ENCODE peak calls at places on chromosomes 1 and 21, in four cellular contexts. G is CD4-positive, alpha-beta T cell; D is PC-3; F is hepatocyte. C is an unnamed sample.
A peak's percentile ranks its signal among the peaks of the same experiment; 100 is the strongest.

GRCh38 chr1:200372095-200372884 is 37.5 kb downstream of the ZNF281 start:
- DNase-seq in F (peak; percentile 39), G (no peak), D (peak; percentile 99), C (no peak)

GRCh38 chr1:153573351-153573750 is 7.7 kb upstream of the S100A2 start:
- DNase-seq in G (no peak), F (no peak), D (no peak), C (no peak)

GRCh38 chr1:62716397-62716796 is 28.2 kb upstream of the DOCK7 start:
- DNase-seq in D (no peak), G (no peak), F (no peak), C (no peak)

GRCh38 chr1:192809286-192810252 is 730 bp downstream of the RGS2 start:
- DNase-seq in F (peak; percentile 55), D (peak; percentile 60), G (peak; percentile 38), C (no peak)

GRCh38 chr1:9331016-9331415 is 38.3 kb downstream of the SPSB1 start:
- DNase-seq in D (no peak), G (no peak), F (no peak), C (no peak)

GRCh38 chr21:28419811-28420210 is 572.9 kb downstream of the LTN1 start:
- DNase-seq in G (no peak), F (no peak), D (peak; percentile 15), C (no peak)

GRCh38 chr1:12546771-12547585 is 71.0 kb downstream of the DHRS3 start:
- DNase-seq in F (no peak), G (no peak), D (no peak), C (no peak)

GRCh38 chr1:45012639-45013278 is 705 bp downstream of the UROD start:
- DNase-seq in G (no peak), D (peak; percentile 69), F (peak; percentile 83), C (no peak)

GRCh38 chr1:102834688-102835320 is 273.5 kb downstream of the COL11A1 start:
- DNase-seq in F (no peak), G (no peak), D (peak; percentile 92), C (no peak)

GRCh38 chr1:94686882-94687281 is 133.3 kb upstream of the SLC44A3 start:
- DNase-seq in D (no peak), G (no peak), F (no peak), C (no peak)

GRCh38 chr1:60942896-60943633 is 139.3 kb upstream of the NFIA start:
- DNase-seq in G (no peak), D (no peak), F (no peak), C (peak; percentile 8)

GRCh38 chr1:204584699-204585372 is 68.6 kb downstream of the MDM4 start:
- DNase-seq in D (no peak), F (no peak), G (peak; percentile 22), C (no peak)

GRCh38 chr1:151131832-151132675 is 14.4 kb downstream of the SEMA6C start:
- DNase-seq in G (no peak), F (peak; percentile 42), D (no peak), C (no peak)

GRCh38 chr1:206606867-206607266 is 5.4 kb downstream of the EIF2D start:
- DNase-seq in D (peak; percentile 84), G (no peak), F (peak; percentile 40), C (no peak)

GRCh38 chr1:80542231-80542630 is 1258.5 kb upstream of the ADGRL2 start:
- DNase-seq in G (no peak), D (no peak), F (no peak), C (no peak)

GRCh38 chr1:51444096-51444495 is 75.0 kb downstream of the EPS15 start:
- DNase-seq in F (no peak), D (no peak), G (no peak), C (peak; percentile 9)

GRCh38 chr1:29180497-29181412 is 945 bp downstream of the SRSF4 start:
- DNase-seq in G (no peak), F (no peak), D (peak; percentile 33), C (peak; percentile 46)

DNA sequence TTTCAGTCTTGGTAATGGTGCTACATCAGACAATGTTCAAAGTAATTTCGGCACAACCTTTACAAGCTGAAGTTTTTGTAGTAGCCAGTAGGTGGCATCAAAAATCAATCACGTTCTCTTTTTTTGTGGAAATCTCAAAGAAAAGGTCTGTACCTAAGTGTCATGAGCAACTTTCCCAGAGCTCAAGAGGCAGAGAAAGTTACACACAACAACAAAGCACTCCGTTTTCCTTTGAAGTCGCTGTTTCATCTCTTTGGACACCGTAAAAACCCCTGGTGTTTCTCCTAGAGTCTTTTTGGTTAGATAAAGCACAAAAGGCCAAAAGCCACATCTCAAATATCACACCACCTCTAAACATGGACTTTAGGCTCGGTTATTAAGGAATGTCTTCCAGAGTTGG is 131.6 kb downstream of the LHX8 start:
- DNase-seq in G (no peak), F (peak; percentile 54), D (peak; percentile 57), C (peak; percentile 12)
- TF ChIP-seq CTCF in G (peak; percentile 14), F (peak; percentile 71), D (peak; percentile 75), C (peak; percentile 64)

GRCh38 chr1:234769284-234769998 is 159.5 kb upstream of the IRF2BP2 start:
- DNase-seq in G (no peak), F (no peak), D (no peak), C (no peak)

GRCh38 chr1:234768569-234769283 is 158.7 kb upstream of the IRF2BP2 start:
- DNase-seq in D (no peak), F (peak; percentile 38), G (peak; percentile 46), C (no peak)

GRCh38 chr1:234771642-234772344 is 161.8 kb upstream of the IRF2BP2 start:
- DNase-seq in D (peak; percentile 12), G (no peak), F (peak; percentile 18), C (peak; percentile 22)

GRCh38 chr1:234770924-234771540 is 161.1 kb upstream of the IRF2BP2 start:
- DNase-seq in G (no peak), F (no peak), D (no peak), C (no peak)

GRCh38 chr1:234770031-234770795 is 160.2 kb upstream of the IRF2BP2 start:
- DNase-seq in F (peak; percentile 26), D (no peak), G (no peak), C (no peak)
- TF ChIP-seq CTCF in F (no peak), D (no peak), G (no peak), C (no peak)

DNA sequence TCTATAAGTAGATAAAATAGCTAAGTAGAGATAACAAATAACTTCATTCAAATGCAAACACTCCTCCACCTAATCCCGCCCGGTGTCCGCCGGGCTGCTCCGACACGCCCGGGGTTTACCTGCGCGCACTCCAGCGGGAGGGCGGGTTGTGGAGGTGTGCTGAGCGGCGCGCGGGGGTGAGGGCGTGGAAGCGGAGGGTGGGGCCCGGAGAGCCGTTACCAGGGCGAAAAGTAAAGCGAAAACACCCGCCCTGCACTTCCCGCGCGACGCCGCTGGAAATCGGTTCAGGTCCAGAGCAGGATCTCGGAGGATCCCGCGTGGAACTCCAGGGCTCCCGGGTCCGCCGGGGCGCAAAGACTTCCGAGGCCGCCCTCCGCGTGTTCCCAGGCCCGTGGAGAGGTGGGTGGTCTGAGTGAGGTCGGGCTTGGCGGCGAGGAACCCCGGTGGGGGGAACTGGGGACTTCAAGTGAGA is 1.8 kb upstream of the ATF3 start:
- DNase-seq in F (peak; percentile 89), D (peak; percentile 63), G (peak; percentile 45), C (peak; percentile 45)
- TF ChIP-seq CTCF in F (no peak), D (no peak), G (no peak), C (no peak)

GRCh38 chr1:160999376-160999775 is 21.6 kb downstream of the F11R start:
- DNase-seq in F (no peak), G (no peak), D (no peak), C (no peak)

GRCh38 chr1:160996195-160996594 is 24.8 kb downstream of the F11R start:
- DNase-seq in D (peak; percentile 92), F (no peak), G (no peak), C (no peak)

GRCh38 chr1:160997323-160998038 is 23.5 kb downstream of the F11R start:
- DNase-seq in G (peak; percentile 41), D (peak; percentile 74), F (peak; percentile 83), C (peak; percentile 62)

DNA sequence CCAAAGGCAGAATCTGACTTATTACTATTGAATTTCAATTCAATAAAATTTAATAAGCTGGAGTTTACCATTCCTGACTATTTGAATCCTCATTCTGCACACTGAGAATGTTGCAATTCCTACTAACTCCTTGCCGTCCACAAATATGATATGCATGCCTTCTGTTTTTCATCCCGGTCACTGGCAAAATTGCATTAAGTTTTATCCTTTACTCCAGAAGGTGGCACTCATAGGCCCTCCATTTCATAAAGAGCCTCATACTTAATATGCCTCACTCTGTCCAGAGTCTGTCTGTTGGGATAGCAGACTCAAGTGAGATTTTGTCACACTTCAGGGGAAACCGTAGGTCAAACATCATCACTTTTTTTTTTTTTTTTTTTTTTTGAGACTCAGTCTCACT is 27.4 kb downstream of the F11R start:
- DNase-seq in G (no peak), D (peak; percentile 78), F (peak; percentile 57), C (no peak)
- TF ChIP-seq CTCF in G (peak; percentile 31), D (peak; percentile 70), F (peak; percentile 53), C (peak; percentile 37)

GRCh38 chr1:230643887-230644286 is 1.6 kb downstream of the COG2 start:
- DNase-seq in D (peak; percentile 42), G (no peak), F (peak; percentile 24), C (peak; percentile 19)
- TF ChIP-seq CTCF in D (no peak), G (no peak), F (no peak), C (no peak)

DNA sequence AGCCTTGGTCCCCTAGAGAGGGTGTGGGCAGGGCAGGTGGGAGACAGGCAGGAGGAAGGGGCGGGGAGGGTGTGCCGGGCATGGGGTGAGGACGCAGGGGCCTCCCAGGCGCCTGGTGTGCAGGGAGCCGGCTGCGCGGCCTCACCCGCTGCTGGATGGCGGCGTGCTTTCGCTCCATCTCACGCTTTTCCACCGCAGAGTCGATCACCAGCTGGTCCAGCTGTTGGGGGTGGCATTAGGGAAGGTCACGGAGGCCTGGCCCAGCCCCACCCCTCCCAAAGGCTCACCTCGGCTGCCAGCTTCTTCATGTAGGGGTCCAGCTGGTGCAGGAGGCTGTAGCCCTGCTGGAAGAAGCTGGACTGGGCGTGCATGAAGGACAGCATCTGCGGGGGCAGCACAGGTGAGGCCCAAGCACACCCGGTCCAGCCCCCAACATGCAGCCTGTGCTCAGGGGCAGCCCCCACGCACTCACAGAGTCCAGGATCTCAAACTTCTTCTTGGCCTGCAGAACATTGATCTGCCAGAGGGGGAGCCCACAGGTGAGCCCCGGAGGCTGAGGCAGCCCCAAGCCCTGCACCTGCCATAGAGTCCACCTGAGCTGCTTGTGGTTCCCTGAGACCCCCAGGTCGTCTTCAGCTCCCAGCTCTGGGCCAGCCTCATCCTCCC is 7.9 kb downstream of the ACAP3 start:
- DNase-seq in D (peak; percentile 54), G (no peak), F (no peak), C (peak; percentile 71)
- TF ChIP-seq CTCF in D (peak; percentile 68), G (peak; percentile 53), F (peak; percentile 22), C (peak; percentile 60)